ENCODE peak calls at places on chromosome 11, in eight cellular contexts. J is tibial artery; Q is PC-3; U is GM13976; C is CD4-positive, alpha-beta T cell; E is CD14-positive monocyte; Y is Calu3; A is fibroblast of lung. I is an unnamed sample.
A peak's percentile ranks its signal among the peaks of the same experiment; 100 is the strongest.

GRCh38 chr11:86118201-86118600 is 49.3 kb upstream of the PICALM start:
- DNase-seq in J (no peak), Q (no peak), U (no peak), C (no peak), E (no peak), Y (no peak), A (no peak), I (no peak)

GRCh38 chr11:15674756-15675155 is 560.0 kb downstream of the INSC start:
- DNase-seq in J (no peak), Q (no peak), U (no peak), C (no peak), E (no peak), Y (no peak), A (no peak), I (no peak)

GRCh38 chr11:61004841-61005240 is 33.4 kb downstream of the CD6 start:
- DNase-seq in J (no peak), Q (no peak), U (no peak), C (peak; percentile 35), E (no peak), Y (no peak), A (no peak), I (no peak)

GRCh38 chr11:1205987-1206331 is 16.9 kb upstream of the MUC5B start:
- DNase-seq in J (peak; percentile 34), Q (no peak), U (no peak), C (no peak), E (peak; percentile 22), Y (no peak), A (no peak), I (peak; percentile 80)

GRCh38 chr11:57555393-57555792 is 12.1 kb downstream of the UBE2L6 start:
- DNase-seq in J (no peak), Q (no peak), U (no peak), C (no peak), E (no peak), Y (no peak), A (no peak), I (no peak)

GRCh38 chr11:94926698-94927237 is 46.6 kb downstream of the CWC15 start:
- DNase-seq in J (peak; percentile 92), Q (peak; percentile 12), U (no peak), C (no peak), E (no peak), Y (peak; percentile 3), A (peak; percentile 98), I (no peak)

GRCh38 chr11:132332521-132332920 is 962.1 kb downstream of the NTM start:
- DNase-seq in J (no peak), Q (no peak), U (no peak), C (no peak), E (no peak), Y (no peak), A (no peak), I (no peak)

GRCh38 chr11:109911488-109911887 is 181.7 kb upstream of the ZC3H12C start:
- DNase-seq in J (no peak), Q (peak; percentile 43), U (no peak), C (no peak), E (no peak), Y (no peak), A (no peak), I (no peak)

GRCh38 chr11:69905611-69906452 is 86.6 kb upstream of the FGF3 start:
- DNase-seq in J (no peak), Q (no peak), U (no peak), C (no peak), E (no peak), Y (no peak), A (no peak), I (peak; percentile 57)

GRCh38 chr11:109000531-109000930 is 335.7 kb downstream of the DDX10 start:
- DNase-seq in J (no peak), Q (peak; percentile 62), U (no peak), C (no peak), E (no peak), Y (no peak), A (no peak), I (no peak)

GRCh38 chr11:31030375-31030774 is 339.2 kb downstream of the DCDC1 start:
- DNase-seq in J (no peak), Q (no peak), U (no peak), C (no peak), E (no peak), Y (no peak), A (no peak), I (no peak)

GRCh38 chr11:88522624-88523361 is 185.3 kb upstream of the CTSC start:
- DNase-seq in J (no peak), Q (no peak), U (no peak), C (no peak), E (no peak), Y (no peak), A (no peak), I (no peak)

GRCh38 chr11:114616516-114616915 is 20.9 kb upstream of the NXPE4 start:
- DNase-seq in J (no peak), Q (no peak), U (no peak), C (no peak), E (no peak), Y (no peak), A (no peak), I (no peak)

GRCh38 chr11:86940122-86940777 is 14.9 kb downstream of the FZD4 start:
- DNase-seq in J (peak; percentile 80), Q (peak; percentile 76), U (no peak), C (no peak), E (no peak), Y (no peak), A (peak; percentile 74), I (no peak)

GRCh38 chr11:128365044-128365443 is 222.3 kb downstream of the ETS1 start:
- DNase-seq in J (no peak), Q (peak; percentile 62), U (no peak), C (no peak), E (no peak), Y (no peak), A (peak; percentile 83), I (no peak)

GRCh38 chr11:5125221-5125620 is 12.9 kb downstream of the OR52A5 start:
- DNase-seq in J (no peak), Q (no peak), U (no peak), C (no peak), E (no peak), Y (no peak), A (no peak), I (no peak)

GRCh38 chr11:44563716-44564115 is 1.7 kb upstream of the CD82 start:
- DNase-seq in J (no peak), Q (no peak), U (no peak), C (no peak), E (no peak), Y (no peak), A (peak; percentile 28), I (no peak)

GRCh38 chr11:27293500-27294417 is 69.3 kb downstream of the CCDC34 start:
- DNase-seq in J (no peak), Q (peak; percentile 46), U (no peak), C (no peak), E (no peak), Y (no peak), A (no peak), I (no peak)

GRCh38 chr11:122773781-122774266 is 64.5 kb upstream of the CRTAM start:
- DNase-seq in J (no peak), Q (no peak), U (no peak), C (no peak), E (no peak), Y (no peak), A (no peak), I (no peak)

DNA sequence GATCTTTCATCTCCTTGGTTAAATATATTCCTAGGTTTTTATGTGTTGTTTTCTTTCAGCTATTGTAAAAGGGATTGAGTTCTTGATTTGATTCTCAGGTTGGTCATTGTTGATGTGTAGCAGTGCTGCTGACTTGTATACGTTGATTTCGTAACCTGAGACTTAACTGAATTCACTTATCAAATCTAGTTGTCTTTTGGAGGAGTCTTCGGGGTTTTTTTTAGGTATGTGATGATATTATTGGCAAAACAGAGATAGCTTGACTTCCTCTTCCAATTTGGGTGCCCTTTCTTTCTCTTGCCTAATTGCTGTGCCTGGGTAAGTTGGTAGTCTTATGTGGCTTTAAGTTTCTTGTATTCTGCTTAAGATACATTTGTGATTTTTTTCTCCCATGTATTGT is 52.8 kb downstream of the CBL start:
- DNase-seq in J (no peak), Q (no peak), U (no peak), C (no peak), E (no peak), Y (no peak), A (no peak), I (no peak)
- TF ChIP-seq CTCF in J (no peak), Q (no peak), U (no peak), C (no peak), E (no peak), Y (no peak), A (no peak), I (no peak)

GRCh38 chr11:77416357-77416756 is 57.5 kb downstream of the PAK1 start:
- DNase-seq in J (no peak), Q (peak; percentile 24), U (no peak), C (no peak), E (no peak), Y (no peak), A (no peak), I (no peak)

GRCh38 chr11:77411717-77412441 is 62.0 kb downstream of the PAK1 start:
- DNase-seq in J (peak; percentile 92), Q (peak; percentile 87), U (peak; percentile 85), C (peak; percentile 70), E (peak; percentile 83), Y (peak; percentile 86), A (peak; percentile 81), I (peak; percentile 94)

GRCh38 chr11:77411238-77411637 is 62.7 kb downstream of the PAK1 start:
- DNase-seq in J (peak; percentile 65), Q (no peak), U (peak; percentile 43), C (peak; percentile 5), E (peak; percentile 53), Y (no peak), A (peak; percentile 31), I (no peak)

GRCh38 chr11:77412814-77413213 is 61.1 kb downstream of the PAK1 start:
- DNase-seq in J (no peak), Q (no peak), U (no peak), C (no peak), E (no peak), Y (no peak), A (no peak), I (no peak)

DNA sequence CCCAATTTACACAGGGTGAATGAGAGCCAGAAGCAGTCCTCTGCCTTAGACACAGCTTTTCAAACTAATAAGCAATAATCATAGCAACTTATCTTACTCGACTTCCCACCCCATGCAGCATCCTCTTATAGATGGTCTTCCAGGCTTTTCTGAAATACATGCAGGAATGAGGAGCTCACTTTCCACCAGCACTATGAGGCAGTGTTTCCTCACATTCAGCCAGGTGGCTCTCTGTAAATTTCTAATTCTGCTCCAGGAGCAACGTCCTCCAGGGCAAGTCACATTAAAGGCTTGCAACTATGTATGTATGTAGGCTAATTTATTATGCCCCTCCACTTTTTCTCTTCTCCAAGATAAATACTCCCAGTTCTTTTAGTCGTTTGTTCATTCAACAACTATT is 60.0 kb downstream of the PAK1 start:
- DNase-seq in J (no peak), Q (no peak), U (no peak), C (no peak), E (no peak), Y (no peak), A (no peak), I (no peak)
- TF ChIP-seq CTCF in J (no peak), Q (peak; percentile 12), U (no peak), C (no peak), E (no peak), Y (no peak), A (no peak), I (no peak)

GRCh38 chr11:134719397-134719796 is 307.4 kb upstream of the B3GAT1 start:
- DNase-seq in J (no peak), Q (no peak), U (no peak), C (no peak), E (no peak), Y (no peak), A (no peak), I (no peak)
- TF ChIP-seq CTCF in J (no peak), Q (no peak), U (no peak), C (no peak), E (no peak), Y (no peak), A (no peak), I (no peak)

GRCh38 chr11:66100272-66101037 is 30.4 kb downstream of the PACS1 start:
- DNase-seq in J (peak; percentile 77), Q (no peak), U (peak; percentile 65), C (peak; percentile 64), E (peak; percentile 70), Y (no peak), A (no peak), I (no peak)
- TF ChIP-seq CTCF in J (no peak), Q (no peak), U (no peak), C (no peak), E (no peak), Y (no peak), A (no peak), I (no peak)

I was measured in chondrocyte.